ENCODE peak calls at places on chromosomes 7 and 10, in seven cellular contexts. W is Panc1; I is right lobe of liver; R is heart left ventricle; S is CD4-positive, alpha-beta T cell; Q is left lung; E is DND-41. J is an unnamed sample. For H3K27me3, the result is how much of the 10 kb centered on the place peaks cover.

GRCh38 chr7:25512051-25512450 is 283.8 kb upstream of the NPVF start:
- ATAC-seq in W (no peak), I (no peak), R (no peak), S (no peak), Q (no peak), E (no peak), J (no peak)

GRCh38 chr10:73781879-73782748 is at the start of gene CHCHD1:
- ATAC-seq in W (peak), I (peak), R (peak), S (peak), Q (peak), E (peak), J (peak)

GRCh38 chr10:47237316-47238260 is 62.4 kb upstream of the GDF10 start:
- ATAC-seq in W (no peak), I (no peak), R (no peak), S (no peak), Q (no peak), E (no peak), J (no peak)

GRCh38 chr7:45211066-45211465 is 53.5 kb downstream of the RAMP3 start:
- ATAC-seq in W (no peak), I (peak), R (peak), S (no peak), Q (peak), E (no peak), J (peak)

GRCh38 chr7:143493755-143494154 is 16.1 kb downstream of the TAS2R41 start:
- ATAC-seq in W (no peak), I (no peak), R (no peak), S (no peak), Q (no peak), E (no peak), J (no peak)

GRCh38 chr7:2141011-2141410 is 91.7 kb downstream of the MAD1L1 start:
- ATAC-seq in W (no peak), I (no peak), R (no peak), S (no peak), Q (no peak), E (no peak), J (no peak)

GRCh38 chr7:105838273-105839141 is 37.9 kb downstream of the ATXN7L1 start:
- ATAC-seq in W (no peak), I (no peak), R (peak), S (no peak), Q (peak), E (no peak), J (peak)

GRCh38 chr7:23544913-23545354 is 13.2 kb upstream of the TRA2A start:
- ATAC-seq in W (peak), I (peak), R (no peak), S (peak), Q (peak), E (peak), J (no peak)

GRCh38 chr10:6394084-6394483 is 186.0 kb downstream of the PRKCQ start:
- ATAC-seq in W (no peak), I (no peak), R (no peak), S (no peak), Q (no peak), E (no peak), J (no peak)

GRCh38 chr7:116902811-116903210 is 40.4 kb downstream of the CAPZA2 start:
- ATAC-seq in W (no peak), I (no peak), R (no peak), S (no peak), Q (no peak), E (no peak), J (no peak)

GRCh38 chr7:131067220-131067619 is 260.5 kb upstream of the MKLN1 start:
- ATAC-seq in W (no peak), I (no peak), R (peak), S (peak), Q (no peak), E (no peak), J (no peak)

GRCh38 chr10:91210435-91210834 is 10.0 kb upstream of the PCGF5 start:
- ATAC-seq in W (no peak), I (no peak), R (no peak), S (peak), Q (peak), E (peak), J (no peak)

GRCh38 chr7:158581440-158582088 is 6.1 kb downstream of the PTPRN2 start:
- ATAC-seq in W (no peak), I (no peak), R (no peak), S (no peak), Q (peak), E (no peak), J (no peak)

DNA sequence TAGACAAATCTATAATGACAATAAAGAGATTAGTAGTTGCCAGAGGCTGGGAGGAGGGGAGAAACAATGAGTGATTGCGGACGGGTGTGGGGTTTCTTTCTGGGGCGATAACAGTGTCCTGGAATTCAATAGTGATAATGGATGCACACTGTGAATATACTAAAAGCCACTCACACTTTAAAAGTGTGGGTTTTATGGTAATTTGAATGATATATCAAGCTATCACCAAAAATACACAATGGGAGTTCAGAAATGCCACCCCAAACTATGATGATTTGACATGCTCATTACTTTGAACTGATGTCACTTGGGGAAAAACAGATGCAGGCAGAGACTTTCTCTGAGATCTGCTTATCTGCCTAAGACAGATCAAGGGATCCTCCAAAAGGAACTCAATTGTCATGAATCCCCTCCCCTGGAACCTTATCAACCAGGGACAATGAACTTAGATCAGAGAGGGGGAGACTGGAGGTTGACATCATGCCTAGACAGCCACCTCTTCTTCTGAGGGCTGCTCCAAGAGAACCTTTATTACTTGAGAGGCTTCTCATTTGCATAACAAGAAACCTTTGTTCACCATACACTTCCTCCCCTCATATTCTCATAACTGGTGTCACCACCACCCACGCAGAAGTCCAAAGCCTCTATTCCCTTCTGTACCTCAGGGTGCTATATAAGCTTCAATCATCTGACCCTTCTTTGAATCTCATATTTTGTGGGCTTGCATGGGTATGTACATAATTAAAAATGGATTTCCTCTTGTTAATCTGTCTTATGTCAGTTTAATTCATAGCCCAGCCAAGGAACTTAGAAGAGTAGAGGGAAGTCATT is 14.8 kb upstream of the ZC3HAV1 start:
- ATAC-seq in W (no peak), I (no peak), R (no peak), S (no peak), Q (no peak), E (no peak), J (no peak)
- H3K27ac ChIP-seq in W (no peak), I (no peak), R (no peak), S (no peak), Q (no peak), E (no peak), J (no peak)

GRCh38 chr10:100653957-100654834 is 91.2 kb upstream of the PAX2 start:
- ATAC-seq in W (peak), I (no peak), R (no peak), S (peak), Q (peak), E (peak), J (no peak)

GRCh38 chr10:100650693-100651092 is 94.7 kb upstream of the PAX2 start:
- ATAC-seq in W (no peak), I (no peak), R (no peak), S (no peak), Q (no peak), E (no peak), J (no peak)

GRCh38 chr10:100652406-100653130 is 92.8 kb upstream of the PAX2 start:
- ATAC-seq in W (no peak), I (no peak), R (no peak), S (no peak), Q (no peak), E (no peak), J (no peak)

GRCh38 chr10:100653238-100653956 is 92.0 kb upstream of the PAX2 start:
- ATAC-seq in W (no peak), I (no peak), R (no peak), S (no peak), Q (no peak), E (no peak), J (no peak)

GRCh38 chr10:100651916-100652315 is 93.5 kb upstream of the PAX2 start:
- ATAC-seq in W (no peak), I (no peak), R (no peak), S (no peak), Q (no peak), E (no peak), J (no peak)
- H3K27me3 ChIP-seq in W (under half), I (under half), R (under half), S (half or more), Q (half or more), E (under half), J (half or more)

GRCh38 chr7:48637382-48637781 is 287.0 kb upstream of the CDC14C start:
- ATAC-seq in W (peak), I (no peak), R (no peak), S (no peak), Q (peak), E (no peak), J (no peak)
- H3K27ac ChIP-seq in W (no peak), I (no peak), R (no peak), S (no peak), Q (no peak), E (no peak), J (no peak)

GRCh38 chr7:103445228-103446020 is 583 bp downstream of the SLC26A5 start:
- ATAC-seq in W (peak), I (peak), R (peak), S (no peak), Q (peak), E (no peak), J (no peak)
- H3K27me3 ChIP-seq in W (half or more), I (under half), R (under half), S (half or more), Q (half or more), E (under half), J (half or more)

DNA sequence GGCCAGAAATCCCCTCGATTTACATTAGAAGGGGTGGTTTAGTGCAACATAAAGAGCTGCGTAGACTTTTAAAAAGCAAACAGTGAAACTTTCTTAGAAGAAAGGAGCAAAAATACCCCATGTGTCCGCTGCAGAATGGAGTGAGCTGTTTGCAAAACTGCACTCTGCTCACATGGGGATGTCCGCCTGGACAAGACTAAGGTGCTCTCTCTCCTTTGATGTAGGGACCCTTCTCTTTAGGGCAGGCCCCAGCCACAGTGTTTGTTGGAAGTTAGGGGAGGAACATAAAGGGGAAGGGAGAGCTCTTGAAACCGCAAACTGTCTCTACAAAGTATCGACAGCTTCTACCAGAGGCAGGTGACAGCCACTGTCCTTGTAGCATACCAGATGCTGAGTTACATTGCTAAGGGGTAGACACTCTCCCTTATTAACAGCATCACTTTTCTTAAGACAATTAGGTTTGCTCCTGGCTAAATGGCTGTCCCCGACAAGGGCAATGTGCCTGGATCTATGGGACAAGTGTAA is 528.1 kb downstream of the KCNMA1 start:
- ATAC-seq in W (no peak), I (no peak), R (no peak), S (no peak), Q (no peak), E (no peak), J (no peak)
- H3K27ac ChIP-seq in W (no peak), I (no peak), R (no peak), S (no peak), Q (no peak), E (no peak), J (no peak)

DNA sequence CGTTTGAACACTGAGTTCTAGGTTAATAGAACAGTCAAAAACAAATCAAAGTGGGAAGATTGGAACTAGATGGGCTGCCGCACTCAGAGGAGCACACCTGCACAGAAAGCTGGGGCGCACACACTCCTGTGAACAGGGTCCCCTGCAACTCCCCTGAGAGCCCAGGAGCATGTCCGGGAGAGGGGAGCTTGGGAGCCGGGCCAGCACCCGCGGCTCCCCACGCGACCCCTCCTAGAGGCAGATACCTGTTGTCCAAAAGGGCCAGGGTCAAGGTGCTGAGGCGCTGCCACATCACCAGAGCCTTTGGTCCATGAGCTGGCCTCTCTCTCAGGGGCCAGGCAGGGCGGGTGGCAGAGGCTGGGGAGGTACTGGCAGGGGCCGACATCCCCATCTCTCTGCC is 5.6 kb downstream of the NKX6-2 start:
- ATAC-seq in W (no peak), I (no peak), R (no peak), S (no peak), Q (no peak), E (no peak), J (no peak)
- H3K27me3 ChIP-seq in W (under half), I (under half), R (under half), S (under half), Q (under half), E (under half), J (under half)

DNA sequence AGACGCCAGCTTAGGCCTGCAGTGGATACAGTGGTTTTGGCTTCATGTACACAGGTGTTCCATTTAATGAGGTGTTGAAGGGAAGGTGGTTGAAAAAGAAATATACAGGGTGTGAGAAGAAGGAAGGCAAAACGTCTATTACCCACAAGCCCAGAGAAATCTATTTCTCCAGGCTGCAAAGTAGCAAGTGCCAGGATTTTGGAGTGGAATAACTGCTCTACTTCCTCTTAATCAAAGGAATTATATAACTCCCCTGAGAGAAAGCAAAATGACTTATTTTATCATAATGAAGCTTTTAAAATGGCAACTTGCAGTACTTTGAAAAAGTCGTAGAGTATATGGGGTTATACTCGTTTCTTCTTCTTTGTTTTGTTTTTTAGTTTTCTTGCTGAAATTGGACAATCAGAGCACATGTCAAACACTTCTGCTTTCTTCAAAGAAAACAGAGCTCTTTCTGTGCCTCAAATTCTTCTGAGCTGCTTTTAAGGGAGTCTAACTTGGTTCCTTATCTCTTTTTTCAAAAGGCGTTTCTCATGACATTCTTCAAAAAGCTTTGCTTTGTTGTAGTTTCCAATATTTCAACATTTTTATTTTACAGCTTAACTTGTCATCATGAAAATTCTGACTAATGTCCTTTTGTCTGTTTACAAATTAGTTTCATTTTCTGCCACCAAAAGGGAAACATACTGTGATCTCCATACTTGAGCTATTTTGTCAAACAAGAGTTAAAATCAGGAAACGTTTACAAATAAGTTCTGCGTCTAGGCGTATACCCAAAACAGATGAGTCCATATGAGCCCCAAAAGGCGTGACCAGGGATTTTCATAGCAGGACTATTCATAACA is 289.7 kb downstream of the FRMD4A start:
- ATAC-seq in W (no peak), I (peak), R (peak), S (no peak), Q (peak), E (no peak), J (no peak)
- H3K27ac ChIP-seq in W (no peak), I (no peak), R (peak), S (no peak), Q (peak), E (no peak), J (peak)

GRCh38 chr10:21700474-21700873 is 166.4 kb downstream of the MLLT10 start:
- ATAC-seq in W (no peak), I (no peak), R (no peak), S (no peak), Q (no peak), E (no peak), J (no peak)

GRCh38 chr10:21705142-21705827 is 171.3 kb downstream of the MLLT10 start:
- ATAC-seq in W (peak), I (no peak), R (peak), S (no peak), Q (peak), E (no peak), J (no peak)

GRCh38 chr10:21707498-21707897 is 173.5 kb downstream of the MLLT10 start:
- ATAC-seq in W (no peak), I (no peak), R (no peak), S (no peak), Q (no peak), E (no peak), J (no peak)

GRCh38 chr10:21702633-21703111 is 168.6 kb downstream of the MLLT10 start:
- ATAC-seq in W (no peak), I (no peak), R (no peak), S (peak), Q (no peak), E (peak), J (no peak)

DNA sequence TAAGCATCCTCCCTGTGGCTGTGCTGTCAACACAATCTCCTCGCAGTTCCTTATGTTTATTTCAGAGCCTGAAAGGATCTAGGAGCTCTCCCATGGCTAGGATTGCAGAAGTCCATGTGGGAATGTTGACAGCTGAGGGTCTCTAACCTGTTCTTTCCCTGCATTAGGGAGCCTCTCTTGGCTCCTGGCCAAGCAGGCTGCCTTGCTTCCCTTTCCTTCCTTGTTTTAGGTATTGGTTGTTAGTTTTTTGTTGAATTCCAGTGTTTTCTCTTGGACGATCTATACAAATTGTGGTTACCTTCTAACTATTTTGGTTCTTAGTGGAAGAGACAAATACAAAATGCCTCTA is 171.8 kb downstream of the MLLT10 start:
- ATAC-seq in W (no peak), I (no peak), R (peak), S (no peak), Q (no peak), E (no peak), J (no peak)
- H3K27me3 ChIP-seq in W (under half), I (under half), R (under half), S (under half), Q (under half), E (under half), J (under half)

DNA sequence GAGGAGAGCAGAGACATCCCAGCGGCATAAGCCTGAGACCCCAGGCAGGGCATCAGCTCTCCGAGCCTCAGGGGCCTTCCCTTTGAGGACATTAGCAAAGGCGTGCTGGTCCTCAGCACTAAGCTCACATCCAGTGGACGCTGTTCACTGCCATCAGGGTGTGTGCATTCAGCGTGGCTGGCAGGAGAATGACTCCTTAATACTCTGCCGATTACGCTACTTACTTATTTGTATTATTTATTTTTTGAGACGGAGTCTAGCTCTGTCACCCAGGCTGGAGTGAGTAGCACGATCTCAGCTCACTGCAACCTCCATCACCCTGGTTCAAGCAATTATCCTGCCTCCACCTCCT is 290.2 kb downstream of the KLF6 start:
- ATAC-seq in W (no peak), I (no peak), R (no peak), S (no peak), Q (no peak), E (no peak), J (no peak)
- H3K27ac ChIP-seq in W (no peak), I (no peak), R (peak), S (no peak), Q (no peak), E (no peak), J (peak)

DNA sequence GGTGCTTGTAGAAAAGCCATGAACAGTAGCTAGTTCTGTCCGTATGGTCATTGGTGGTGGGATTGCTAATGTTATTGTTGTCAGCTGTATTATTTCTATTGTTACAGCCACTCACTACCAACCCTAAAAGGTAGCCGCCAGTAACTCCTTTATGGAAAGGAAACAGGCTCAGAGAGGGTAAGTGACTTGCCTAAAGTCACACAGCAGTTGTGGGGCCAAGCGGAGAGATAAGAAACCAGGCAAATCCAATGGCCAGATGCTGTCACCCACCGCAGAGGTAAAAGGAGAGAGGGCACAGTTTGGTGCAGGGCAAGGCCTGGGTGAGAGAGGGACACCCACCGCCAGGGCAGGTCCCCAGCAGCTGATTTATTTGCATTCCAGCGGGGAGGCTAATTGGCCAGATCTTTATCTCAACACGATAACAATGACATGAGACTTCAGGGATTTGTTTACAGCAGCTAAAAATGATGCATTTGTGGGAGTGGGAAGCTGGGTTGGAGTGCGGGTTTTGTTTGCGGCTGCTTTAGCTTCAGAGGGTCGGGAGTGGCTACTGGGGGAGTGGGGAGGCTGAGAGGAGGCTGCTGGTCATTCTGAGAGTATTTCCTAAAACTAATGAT is 8.6 kb upstream of the NKX2-3 start:
- ATAC-seq in W (no peak), I (no peak), R (no peak), S (no peak), Q (no peak), E (no peak), J (no peak)
- H3K27me3 ChIP-seq in W (under half), I (half or more), R (half or more), S (half or more), Q (half or more), E (under half), J (half or more)

J was measured in gastroesophageal sphincter.